ENCODE peak calls at places on chromosome 3, in six cellular contexts. S is neural crest cell, V is transverse colon, T is tibial artery, Z is WTC11, E is cardiac fibroblast. B is an unnamed sample.

GRCh38 chr3:29764059-29764458 is 483.2 kb downstream of the RBMS3 start:
- DNase-seq in S (no peak), V (no peak), T (no peak), Z (no peak), E (peak; percentile 81), B (no peak)

GRCh38 chr3:9168230-9168629 is 81.2 kb downstream of the SRGAP3 start:
- DNase-seq in S (no peak), V (peak; percentile 36), T (no peak), Z (peak; percentile 44), E (no peak), B (no peak)

GRCh38 chr3:16064660-16065414 is 109.6 kb upstream of the GALNT15 start:
- DNase-seq in S (no peak), V (peak; percentile 41), T (peak; percentile 93), Z (no peak), E (peak; percentile 97), B (no peak)

GRCh38 chr3:98402507-98402906 is 12.0 kb downstream of the OR5K3 start:
- DNase-seq in S (no peak), V (no peak), T (no peak), Z (no peak), E (no peak), B (no peak)

GRCh38 chr3:107523361-107524213 is 825 bp downstream of the BBX start:
- DNase-seq in S (peak; percentile 30), V (peak; percentile 61), T (peak; percentile 36), Z (peak; percentile 44), E (peak; percentile 64), B (no peak)

GRCh38 chr3:61601831-61602230 is 40.5 kb downstream of the PTPRG start:
- DNase-seq in S (no peak), V (no peak), T (no peak), Z (no peak), E (peak; percentile 71), B (no peak)

GRCh38 chr3:187721055-187721454 is 18.7 kb upstream of the RTP2 start:
- DNase-seq in S (no peak), V (no peak), T (no peak), Z (no peak), E (no peak), B (no peak)

GRCh38 chr3:36688815-36689214 is 75.5 kb downstream of the DCLK3 start:
- DNase-seq in S (no peak), V (no peak), T (no peak), Z (no peak), E (no peak), B (no peak)

GRCh38 chr3:112463250-112463649 is 36.0 kb downstream of the BTLA start:
- DNase-seq in S (no peak), V (no peak), T (no peak), Z (no peak), E (no peak), B (no peak)

GRCh38 chr3:9110316-9110715 is 139.1 kb downstream of the SRGAP3 start:
- DNase-seq in S (no peak), V (no peak), T (no peak), Z (no peak), E (no peak), B (no peak)

GRCh38 chr3:98010194-98010882 is 24.8 kb downstream of the GABRR3 start:
- DNase-seq in S (no peak), V (no peak), T (no peak), Z (no peak), E (no peak), B (no peak)

GRCh38 chr3:150073513-150073912 is 102.8 kb upstream of the PFN2 start:
- DNase-seq in S (no peak), V (no peak), T (no peak), Z (no peak), E (no peak), B (no peak)

GRCh38 chr3:143644370-143645089 is 203.7 kb downstream of the SLC9A9 start:
- DNase-seq in S (peak; percentile 31), V (peak; percentile 65), T (no peak), Z (peak; percentile 55), E (peak; percentile 93), B (peak; percentile 45)

GRCh38 chr3:175664911-175665310 is 805.8 kb downstream of the NAALADL2 start:
- DNase-seq in S (no peak), V (no peak), T (no peak), Z (no peak), E (no peak), B (no peak)

GRCh38 chr3:186775999-186776398 is 7.4 kb upstream of the EIF4A2 start:
- DNase-seq in S (no peak), V (no peak), T (no peak), Z (peak; percentile 30), E (no peak), B (no peak)

GRCh38 chr3:195551381-195551978 is 8.4 kb upstream of the PPP1R2 start:
- DNase-seq in S (no peak), V (no peak), T (peak; percentile 32), Z (no peak), E (peak; percentile 72), B (no peak)

GRCh38 chr3:116770815-116771450 is 61.4 kb downstream of the TUSC7 start:
- DNase-seq in S (peak; percentile 87), V (peak; percentile 66), T (peak; percentile 64), Z (peak; percentile 83), E (peak; percentile 82), B (peak; percentile 80)

GRCh38 chr3:60414047-60414446 is 837.2 kb downstream of the FHIT start:
- DNase-seq in S (no peak), V (no peak), T (no peak), Z (no peak), E (no peak), B (no peak)

GRCh38 chr3:48016336-48016973 is at the start of gene MAP4:
- DNase-seq in S (no peak), V (no peak), T (no peak), Z (no peak), E (peak; percentile 56), B (no peak)

GRCh38 chr3:23712656-23713559 is 92.8 kb upstream of the UBE2E1 start:
- DNase-seq in S (no peak), V (peak; percentile 16), T (peak; percentile 57), Z (peak; percentile 74), E (peak; percentile 90), B (peak; percentile 66)

GRCh38 chr3:122481390-122481789 is 33.3 kb downstream of the KPNA1 start:
- DNase-seq in S (no peak), V (no peak), T (no peak), Z (no peak), E (no peak), B (no peak)

GRCh38 chr3:159252274-159252673 is 450.4 kb downstream of the MFSD1 start:
- DNase-seq in S (no peak), V (no peak), T (no peak), Z (no peak), E (no peak), B (no peak)

GRCh38 chr3:5072100-5072816 is 49.8 kb upstream of the ARL8B start:
- DNase-seq in S (no peak), V (no peak), T (no peak), Z (no peak), E (no peak), B (no peak)

GRCh38 chr3:49104052-49104426 is 518 bp downstream of the QARS1 start:
- DNase-seq in S (no peak), V (no peak), T (no peak), Z (no peak), E (no peak), B (no peak)

GRCh38 chr3:197465197-197465995 is 90.4 kb downstream of the BDH1 start:
- DNase-seq in S (no peak), V (no peak), T (no peak), Z (no peak), E (no peak), B (no peak)

GRCh38 chr3:126525853-126526667 is 2.1 kb downstream of the CHST13 start:
- DNase-seq in S (no peak), V (no peak), T (no peak), Z (no peak), E (no peak), B (peak; percentile 12)

GRCh38 chr3:126527455-126528211 is 3.7 kb downstream of the CHST13 start:
- DNase-seq in S (no peak), V (no peak), T (no peak), Z (peak; percentile 39), E (no peak), B (peak; percentile 6)

GRCh38 chr3:126525091-126525852 is 1.3 kb downstream of the CHST13 start:
- DNase-seq in S (no peak), V (no peak), T (no peak), Z (no peak), E (no peak), B (peak; percentile 12)

GRCh38 chr3:126527006-126527405 is 3.1 kb downstream of the CHST13 start:
- DNase-seq in S (no peak), V (no peak), T (no peak), Z (no peak), E (no peak), B (peak; percentile 6)

DNA sequence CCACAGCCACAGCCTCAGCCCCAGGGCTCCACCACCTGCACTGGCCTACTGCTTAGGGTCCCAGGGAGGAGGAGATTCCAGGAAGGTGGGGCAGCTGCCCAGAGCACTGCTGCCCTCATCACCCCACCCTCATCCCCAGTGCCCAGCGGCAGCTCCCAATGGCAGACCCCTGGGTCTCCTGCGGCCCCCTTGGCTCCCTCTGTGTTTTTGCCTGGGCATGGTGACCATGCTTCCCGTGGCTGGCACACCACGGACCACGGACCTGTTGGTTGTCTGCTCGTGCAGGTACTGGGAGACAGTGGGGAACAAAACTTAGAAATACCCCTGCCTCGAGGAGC is 2.7 kb downstream of the CHST13 start:
- DNase-seq in S (no peak), V (no peak), T (no peak), Z (no peak), E (no peak), B (peak; percentile 4)
- TF ChIP-seq CTCF in S (no peak), V (no peak), T (no peak), Z (no peak), E (no peak), B (no peak)

GRCh38 chr3:65666426-65667091 is 372.2 kb downstream of the MAGI1 start:
- DNase-seq in S (no peak), V (no peak), T (no peak), Z (no peak), E (no peak), B (no peak)
- TF ChIP-seq CTCF in S (peak; percentile 23), V (no peak), T (no peak), Z (no peak), E (no peak), B (no peak)

DNA sequence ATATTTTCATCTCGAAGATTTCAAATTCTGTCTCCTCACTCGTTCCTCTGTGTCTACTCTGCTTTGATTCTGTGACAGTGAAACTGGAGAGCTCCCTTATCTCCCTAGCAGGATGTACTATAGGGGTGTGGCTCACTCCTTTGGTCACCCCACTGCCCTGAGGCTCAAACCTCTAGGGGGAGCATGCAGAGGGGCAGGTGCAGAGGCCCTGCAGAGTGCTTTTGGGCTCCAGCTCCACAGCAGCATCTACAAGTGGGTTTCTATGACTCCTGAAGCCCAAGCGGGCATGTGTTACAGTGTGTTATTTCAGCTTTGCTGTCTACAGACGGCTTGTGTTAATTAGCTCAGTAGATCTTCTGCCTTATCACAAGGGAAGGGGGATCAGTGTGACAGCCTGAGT is 454.3 kb upstream of the BCHE start:
- DNase-seq in S (no peak), V (no peak), T (no peak), Z (peak; percentile 43), E (no peak), B (peak; percentile 19)
- TF ChIP-seq CTCF in S (no peak), V (no peak), T (no peak), Z (no peak), E (no peak), B (no peak)

DNA sequence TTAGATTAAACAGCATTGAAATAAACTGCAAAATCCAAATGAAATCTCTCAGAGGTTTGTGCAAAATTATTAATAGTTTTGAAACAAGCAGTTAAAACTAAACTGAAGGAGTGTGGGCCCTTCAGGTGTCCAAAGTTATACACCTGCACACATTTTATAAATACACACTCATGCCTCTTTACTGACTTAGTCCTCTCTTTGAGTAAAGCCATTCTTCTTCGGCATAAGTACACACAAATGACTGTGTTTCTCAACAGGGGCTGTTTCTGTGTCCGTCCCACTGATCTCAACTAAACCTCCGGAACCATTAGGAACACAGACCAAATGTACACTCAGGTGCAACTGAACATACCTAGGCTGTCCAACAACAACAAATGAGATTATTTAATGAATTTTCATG is 18.8 kb downstream of the MECOM start:
- DNase-seq in S (no peak), V (no peak), T (no peak), Z (no peak), E (no peak), B (no peak)
- TF ChIP-seq CTCF in S (no peak), V (no peak), T (no peak), Z (no peak), E (no peak), B (no peak)

B was measured in glutamatergic neuron.